ENCODE peak calls at places on chromosome 17, in five cellular contexts. One of them, this sample, is unnamed.

GRCh38 chr17:58520843-58521430 is 6.5 kb upstream of the MTMR4 start:
- DNase-seq in lung: no peak
- DNase-seq in H4: peak; percentile 63
- DNase-seq in progenitor cell of endocrine pancreas: no peak
- DNase-seq in NCI-H1930: no peak
- DNase-seq in this sample: peak; percentile 32

GRCh38 chr17:76139801-76140660 is 1.0 kb downstream of the FOXJ1 start:
- DNase-seq in lung: peak; percentile 71
- DNase-seq in H4: no peak
- DNase-seq in NCI-H1930: no peak
- DNase-seq in progenitor cell of endocrine pancreas: peak; percentile 63
- DNase-seq in this sample: no peak

GRCh38 chr17:68101992-68102758 is 66.6 kb downstream of the KPNA2 start:
- DNase-seq in H4: no peak
- DNase-seq in progenitor cell of endocrine pancreas: no peak
- DNase-seq in lung: peak; percentile 42
- DNase-seq in NCI-H1930: no peak
- DNase-seq in this sample: peak; percentile 34

GRCh38 chr17:5198472-5198871 is 6.8 kb upstream of the ZNF594 start:
- DNase-seq in progenitor cell of endocrine pancreas: no peak
- DNase-seq in lung: no peak
- DNase-seq in NCI-H1930: no peak
- DNase-seq in H4: no peak
- DNase-seq in this sample: no peak

GRCh38 chr17:68456529-68457167 is 648 bp downstream of the WIPI1 start:
- DNase-seq in lung: peak; percentile 69
- DNase-seq in progenitor cell of endocrine pancreas: no peak
- DNase-seq in H4: peak; percentile 92
- DNase-seq in NCI-H1930: no peak
- DNase-seq in this sample: peak; percentile 79

GRCh38 chr17:81066072-81066471 is 31.1 kb downstream of the BAIAP2 start:
- DNase-seq in H4: no peak
- DNase-seq in lung: no peak
- DNase-seq in NCI-H1930: no peak
- DNase-seq in progenitor cell of endocrine pancreas: no peak
- DNase-seq in this sample: peak; percentile 73

GRCh38 chr17:45705123-45706009 is 78.8 kb upstream of the CRHR1 start:
- DNase-seq in progenitor cell of endocrine pancreas: no peak
- DNase-seq in lung: no peak
- DNase-seq in H4: peak; percentile 52
- DNase-seq in NCI-H1930: no peak
- DNase-seq in this sample: peak; percentile 99

GRCh38 chr17:57080708-57081107 is 4.3 kb upstream of the AKAP1 start:
- DNase-seq in H4: no peak
- DNase-seq in lung: no peak
- DNase-seq in NCI-H1930: no peak
- DNase-seq in progenitor cell of endocrine pancreas: no peak
- DNase-seq in this sample: peak; percentile 53

GRCh38 chr17:29133146-29133713 is 47.0 kb downstream of the MYO18A start:
- DNase-seq in H4: no peak
- DNase-seq in progenitor cell of endocrine pancreas: no peak
- DNase-seq in lung: no peak
- DNase-seq in NCI-H1930: no peak
- DNase-seq in this sample: peak; percentile 39

GRCh38 chr17:76351526-76352071 is 2.1 kb downstream of the PRPSAP1 start:
- DNase-seq in H4: no peak
- DNase-seq in lung: no peak
- DNase-seq in NCI-H1930: no peak
- DNase-seq in progenitor cell of endocrine pancreas: no peak
- DNase-seq in this sample: no peak

This sample was measured in PC-3.